ENCODE peak calls at places on chromosomes 2 and 18, in eight cellular contexts. One of them, this sample, is unnamed. For H3K27me3, the result is how much of the 10 kb centered on the place peaks cover.

GRCh38 chr2:101781730-101782426 is 84.4 kb downstream of the MAP4K4 start:
- DNase-seq in Peyer's patch: no peak
- DNase-seq in tibial nerve: no peak
- DNase-seq in heart left ventricle: no peak
- DNase-seq in body of pancreas: no peak
- DNase-seq in uterus: no peak
- DNase-seq in testis: no peak
- DNase-seq in transverse colon: no peak
- DNase-seq in this sample: no peak

GRCh38 chr18:13568443-13569392 is 157.6 kb downstream of the FAM210A start:
- DNase-seq in Peyer's patch: no peak
- DNase-seq in tibial nerve: no peak
- DNase-seq in heart left ventricle: no peak
- DNase-seq in body of pancreas: no peak
- DNase-seq in uterus: no peak
- DNase-seq in testis: no peak
- DNase-seq in transverse colon: no peak
- DNase-seq in this sample: no peak

GRCh38 chr2:196966078-196966477 is 39.6 kb upstream of the PGAP1 start:
- DNase-seq in Peyer's patch: no peak
- DNase-seq in tibial nerve: no peak
- DNase-seq in heart left ventricle: no peak
- DNase-seq in body of pancreas: no peak
- DNase-seq in uterus: no peak
- DNase-seq in testis: no peak
- DNase-seq in transverse colon: peak
- DNase-seq in this sample: no peak

GRCh38 chr2:178025551-178026185 is 46.9 kb downstream of the PDE11A start:
- DNase-seq in Peyer's patch: no peak
- DNase-seq in tibial nerve: no peak
- DNase-seq in heart left ventricle: no peak
- DNase-seq in body of pancreas: no peak
- DNase-seq in uterus: no peak
- DNase-seq in testis: no peak
- DNase-seq in transverse colon: no peak
- DNase-seq in this sample: no peak

GRCh38 chr2:105610444-105611327 is 134.0 kb upstream of the NCK2 start:
- DNase-seq in Peyer's patch: no peak
- DNase-seq in tibial nerve: no peak
- DNase-seq in heart left ventricle: no peak
- DNase-seq in body of pancreas: no peak
- DNase-seq in uterus: no peak
- DNase-seq in testis: peak
- DNase-seq in transverse colon: no peak
- DNase-seq in this sample: no peak

GRCh38 chr2:68367918-68368656 is 3.0 kb downstream of the PLEK start:
- DNase-seq in Peyer's patch: no peak
- DNase-seq in tibial nerve: no peak
- DNase-seq in heart left ventricle: no peak
- DNase-seq in body of pancreas: no peak
- DNase-seq in uterus: no peak
- DNase-seq in testis: no peak
- DNase-seq in transverse colon: no peak
- DNase-seq in this sample: no peak

GRCh38 chr2:224395646-224396390 is 6.1 kb downstream of the FAM124B start:
- DNase-seq in Peyer's patch: no peak
- DNase-seq in tibial nerve: no peak
- DNase-seq in heart left ventricle: no peak
- DNase-seq in body of pancreas: no peak
- DNase-seq in uterus: no peak
- DNase-seq in testis: no peak
- DNase-seq in transverse colon: no peak
- DNase-seq in this sample: no peak

GRCh38 chr2:203705184-203705583 is 1.3 kb upstream of the CD28 start:
- DNase-seq in Peyer's patch: peak
- DNase-seq in tibial nerve: no peak
- DNase-seq in heart left ventricle: no peak
- DNase-seq in body of pancreas: no peak
- DNase-seq in uterus: no peak
- DNase-seq in testis: no peak
- DNase-seq in transverse colon: no peak
- DNase-seq in this sample: no peak

GRCh38 chr2:209614630-209615369 is 156.8 kb upstream of the UNC80 start:
- DNase-seq in Peyer's patch: no peak
- DNase-seq in tibial nerve: no peak
- DNase-seq in heart left ventricle: no peak
- DNase-seq in body of pancreas: no peak
- DNase-seq in uterus: no peak
- DNase-seq in testis: no peak
- DNase-seq in transverse colon: no peak
- DNase-seq in this sample: no peak

GRCh38 chr2:109398616-109399015 is 215.2 kb downstream of the SEPTIN10 start:
- DNase-seq in Peyer's patch: no peak
- DNase-seq in tibial nerve: no peak
- DNase-seq in heart left ventricle: no peak
- DNase-seq in body of pancreas: no peak
- DNase-seq in uterus: no peak
- DNase-seq in testis: no peak
- DNase-seq in transverse colon: no peak
- DNase-seq in this sample: no peak

GRCh38 chr2:33589444-33589843 is 9.7 kb downstream of the FAM98A start:
- DNase-seq in Peyer's patch: no peak
- DNase-seq in tibial nerve: no peak
- DNase-seq in heart left ventricle: no peak
- DNase-seq in body of pancreas: no peak
- DNase-seq in uterus: no peak
- DNase-seq in testis: no peak
- DNase-seq in transverse colon: no peak
- DNase-seq in this sample: no peak

GRCh38 chr18:26089247-26090129 is 925 bp downstream of the SS18 start:
- DNase-seq in Peyer's patch: no peak
- DNase-seq in tibial nerve: no peak
- DNase-seq in heart left ventricle: no peak
- DNase-seq in body of pancreas: no peak
- DNase-seq in uterus: no peak
- DNase-seq in testis: peak
- DNase-seq in transverse colon: no peak
- DNase-seq in this sample: no peak

DNA sequence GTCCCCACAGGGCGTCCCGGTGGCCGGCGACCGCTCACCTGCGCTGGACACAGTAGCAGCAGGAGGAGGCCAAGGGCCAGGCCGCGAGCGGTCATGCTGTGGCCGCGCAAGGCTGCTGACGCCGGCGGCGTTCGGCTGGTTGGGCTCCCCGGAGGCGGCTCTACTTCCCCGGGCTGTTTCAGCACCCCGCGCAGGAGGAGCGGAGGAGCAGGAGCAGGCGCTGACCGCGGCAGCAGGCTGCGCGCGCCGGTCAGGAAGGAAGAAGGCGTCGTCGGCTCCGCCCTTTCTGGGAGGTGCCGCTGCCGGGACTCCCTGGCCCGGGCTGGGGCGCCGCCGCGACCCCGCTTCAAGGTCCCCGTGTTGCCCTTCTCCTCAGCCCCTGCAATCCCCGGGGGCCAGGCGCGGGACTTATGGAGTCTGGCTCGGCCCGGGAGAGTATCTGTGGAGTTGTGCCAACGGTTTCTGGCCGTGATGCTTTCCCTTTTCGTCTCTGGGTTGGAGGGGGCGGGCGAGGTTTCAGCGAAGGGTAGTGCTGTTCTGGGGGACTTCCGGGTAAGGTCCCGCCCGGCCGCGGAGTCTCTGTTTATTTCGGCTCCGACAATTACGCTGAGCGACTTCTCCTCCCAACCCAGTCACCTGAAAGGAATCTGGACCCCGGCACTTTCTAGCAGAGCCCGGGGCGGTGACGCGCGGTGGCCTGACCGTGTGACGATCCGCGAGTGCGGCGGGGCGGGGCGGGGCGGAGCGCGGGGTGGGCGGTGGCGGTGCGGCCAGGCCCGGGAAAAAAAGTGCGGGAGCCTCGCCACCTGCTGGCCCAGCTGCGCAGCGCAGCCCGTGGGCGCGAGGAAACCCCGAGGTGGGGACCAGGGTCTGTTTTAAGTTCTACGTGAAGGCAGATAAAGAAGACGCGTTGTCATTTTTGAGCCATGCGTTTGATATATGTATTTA is at the start of gene NPC1:
- DNase-seq in Peyer's patch: peak
- DNase-seq in tibial nerve: peak
- DNase-seq in heart left ventricle: peak
- DNase-seq in body of pancreas: peak
- DNase-seq in uterus: peak
- DNase-seq in testis: peak
- DNase-seq in transverse colon: peak
- DNase-seq in this sample: peak
- TF ChIP-seq POLR2A in Peyer's patch: peak
- TF ChIP-seq POLR2A in tibial nerve: peak
- TF ChIP-seq POLR2A in heart left ventricle: peak
- TF ChIP-seq POLR2A in body of pancreas: peak
- TF ChIP-seq POLR2A in uterus: peak
- TF ChIP-seq POLR2A in testis: no peak
- TF ChIP-seq POLR2A in transverse colon: peak
- TF ChIP-seq POLR2A in this sample: peak

GRCh38 chr2:12232876-12233275 is 483.9 kb upstream of the TRIB2 start:
- DNase-seq in Peyer's patch: no peak
- DNase-seq in tibial nerve: no peak
- DNase-seq in heart left ventricle: no peak
- DNase-seq in body of pancreas: no peak
- DNase-seq in uterus: no peak
- DNase-seq in testis: no peak
- DNase-seq in transverse colon: no peak
- DNase-seq in this sample: no peak

GRCh38 chr2:12223732-12224131 is 477.3 kb downstream of the LPIN1 start:
- DNase-seq in Peyer's patch: no peak
- DNase-seq in tibial nerve: no peak
- DNase-seq in heart left ventricle: no peak
- DNase-seq in body of pancreas: no peak
- DNase-seq in uterus: no peak
- DNase-seq in testis: no peak
- DNase-seq in transverse colon: no peak
- DNase-seq in this sample: no peak

GRCh38 chr2:12231288-12231687 is 484.9 kb downstream of the LPIN1 start:
- DNase-seq in Peyer's patch: no peak
- DNase-seq in tibial nerve: no peak
- DNase-seq in heart left ventricle: no peak
- DNase-seq in body of pancreas: no peak
- DNase-seq in uterus: no peak
- DNase-seq in testis: no peak
- DNase-seq in transverse colon: no peak
- DNase-seq in this sample: no peak

GRCh38 chr2:12226653-12227052 is 480.2 kb downstream of the LPIN1 start:
- DNase-seq in Peyer's patch: no peak
- DNase-seq in tibial nerve: no peak
- DNase-seq in heart left ventricle: no peak
- DNase-seq in body of pancreas: no peak
- DNase-seq in uterus: no peak
- DNase-seq in testis: no peak
- DNase-seq in transverse colon: no peak
- DNase-seq in this sample: no peak

DNA sequence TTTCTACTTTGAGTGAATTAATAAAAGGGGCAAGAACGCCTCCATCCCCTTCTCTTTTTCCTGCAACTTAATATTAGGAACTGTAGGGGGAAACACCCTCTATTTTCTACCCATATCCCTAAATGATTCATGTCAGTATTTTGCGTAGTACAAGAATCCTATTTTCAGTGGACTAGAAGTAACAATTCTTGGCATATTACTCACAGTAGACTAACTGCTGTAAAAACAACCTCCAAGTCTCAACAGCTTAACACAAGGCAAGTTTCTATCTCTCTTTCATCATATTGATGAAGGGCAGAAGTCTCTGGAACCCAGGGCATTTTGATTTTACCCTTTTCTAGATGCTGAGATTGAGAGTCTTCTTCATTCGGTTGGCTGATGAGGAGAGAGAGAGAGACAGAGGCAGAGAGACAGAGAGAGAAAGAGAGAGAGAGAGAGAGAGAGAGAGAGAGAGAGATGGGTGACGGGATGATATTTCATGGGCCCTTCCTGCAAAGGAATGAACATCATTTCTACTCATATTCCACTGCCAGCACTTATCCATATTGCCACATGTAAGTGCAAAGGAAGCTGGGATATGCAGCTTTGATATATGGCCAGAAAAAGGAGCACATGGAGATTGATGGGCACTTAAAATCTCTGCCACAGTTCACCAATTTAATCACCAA is 481.6 kb downstream of the LPIN1 start:
- DNase-seq in Peyer's patch: no peak
- DNase-seq in tibial nerve: no peak
- DNase-seq in heart left ventricle: no peak
- DNase-seq in body of pancreas: no peak
- DNase-seq in uterus: no peak
- DNase-seq in testis: no peak
- DNase-seq in transverse colon: no peak
- DNase-seq in this sample: no peak
- H3K27me3 ChIP-seq in Peyer's patch: under half
- H3K27me3 ChIP-seq in tibial nerve: under half
- H3K27me3 ChIP-seq in heart left ventricle: under half
- H3K27me3 ChIP-seq in body of pancreas: under half
- H3K27me3 ChIP-seq in uterus: under half
- H3K27me3 ChIP-seq in testis: under half
- H3K27me3 ChIP-seq in transverse colon: under half
- H3K27me3 ChIP-seq in this sample: under half

DNA sequence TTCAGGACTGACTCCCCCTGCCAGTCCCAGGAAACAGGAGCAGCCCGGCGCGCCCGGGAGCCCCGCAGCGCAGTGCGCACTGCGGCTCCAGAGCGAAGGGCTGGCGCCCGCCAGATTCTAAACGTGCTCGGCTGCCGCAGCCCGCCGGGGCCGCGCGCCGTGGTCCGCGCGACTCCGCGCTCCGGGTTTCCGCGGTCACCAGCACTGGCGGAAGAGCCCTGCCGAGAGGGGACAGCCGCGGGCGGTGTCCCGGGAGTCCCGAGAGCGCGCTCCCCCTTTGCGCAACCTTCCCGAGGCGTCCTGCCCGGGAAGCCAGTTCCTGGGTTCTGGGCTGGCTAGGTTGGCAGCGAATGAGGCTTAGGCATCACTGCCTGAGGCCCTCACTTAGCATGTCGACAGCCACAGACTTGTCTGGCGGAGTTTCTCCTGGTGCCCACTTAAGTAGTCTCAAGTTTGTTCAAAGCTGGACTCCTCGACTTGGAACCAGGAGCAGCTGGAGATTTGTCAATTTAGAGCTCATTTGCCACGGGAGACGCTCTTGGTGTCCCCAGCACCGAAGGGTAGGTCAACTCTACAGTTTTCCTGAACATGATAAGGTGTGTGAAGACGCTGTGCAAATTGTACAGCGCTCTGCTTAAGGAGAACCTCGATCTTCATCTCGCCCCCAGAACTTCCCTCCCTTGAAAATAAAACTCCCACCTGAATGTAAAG is 1.5 kb upstream of the VSNL1 start:
- DNase-seq in Peyer's patch: no peak
- DNase-seq in tibial nerve: no peak
- DNase-seq in heart left ventricle: peak
- DNase-seq in body of pancreas: peak
- DNase-seq in uterus: peak
- DNase-seq in testis: peak
- DNase-seq in transverse colon: peak
- DNase-seq in this sample: no peak
- TF ChIP-seq POLR2A in Peyer's patch: no peak
- TF ChIP-seq POLR2A in tibial nerve: no peak
- TF ChIP-seq POLR2A in heart left ventricle: peak
- TF ChIP-seq POLR2A in body of pancreas: peak
- TF ChIP-seq POLR2A in uterus: peak
- TF ChIP-seq POLR2A in testis: no peak
- TF ChIP-seq POLR2A in transverse colon: peak
- TF ChIP-seq POLR2A in this sample: no peak

GRCh38 chr2:829047-829446 is 121.6 kb upstream of the SNTG2 start:
- DNase-seq in Peyer's patch: no peak
- DNase-seq in tibial nerve: no peak
- DNase-seq in heart left ventricle: no peak
- DNase-seq in body of pancreas: no peak
- DNase-seq in uterus: no peak
- DNase-seq in testis: no peak
- DNase-seq in transverse colon: no peak
- DNase-seq in this sample: no peak
- H3K27me3 ChIP-seq in Peyer's patch: under half
- H3K27me3 ChIP-seq in tibial nerve: under half
- H3K27me3 ChIP-seq in heart left ventricle: under half
- H3K27me3 ChIP-seq in body of pancreas: under half
- H3K27me3 ChIP-seq in uterus: under half
- H3K27me3 ChIP-seq in testis: under half
- H3K27me3 ChIP-seq in transverse colon: under half
- H3K27me3 ChIP-seq in this sample: under half

This sample was measured in spleen.